ENCODE peak calls at places on chromosomes 1 and 21, in eight cellular contexts. One of them, this sample, is unnamed.

GRCh38 chr21:23874271-23874670 is 1733.0 kb downstream of the MRPL39 start:
- DNase-seq in tibial nerve: no peak
- DNase-seq in heart left ventricle: no peak
- DNase-seq in ureter: no peak
- DNase-seq in NCI-H2081: no peak
- DNase-seq in posterior vena cava: no peak
- DNase-seq in activated CD4-positive, alpha-beta T cell treated with anti-CD3 and anti-CD28 coated beads, Interleukin-2, amount 50 U/mL, for 24 hours: no peak
- DNase-seq in DMS153: no peak
- DNase-seq in this sample: no peak

GRCh38 chr1:116478621-116479020 is 92.2 kb downstream of the CD58 start:
- DNase-seq in tibial nerve: no peak
- DNase-seq in heart left ventricle: no peak
- DNase-seq in ureter: no peak
- DNase-seq in NCI-H2081: no peak
- DNase-seq in posterior vena cava: no peak
- DNase-seq in activated CD4-positive, alpha-beta T cell treated with anti-CD3 and anti-CD28 coated beads, Interleukin-2, amount 50 U/mL, for 24 hours: no peak
- DNase-seq in DMS153: no peak
- DNase-seq in this sample: no peak

GRCh38 chr1:111471012-111471411 is 2.8 kb upstream of the C1orf162 start:
- DNase-seq in tibial nerve: no peak
- DNase-seq in heart left ventricle: peak; percentile 51
- DNase-seq in ureter: no peak
- DNase-seq in NCI-H2081: no peak
- DNase-seq in posterior vena cava: no peak
- DNase-seq in activated CD4-positive, alpha-beta T cell treated with anti-CD3 and anti-CD28 coated beads, Interleukin-2, amount 50 U/mL, for 24 hours: peak; percentile 39
- DNase-seq in DMS153: no peak
- DNase-seq in this sample: peak; percentile 36

GRCh38 chr1:184685116-184685515 is 69.5 kb downstream of the EDEM3 start:
- DNase-seq in tibial nerve: no peak
- DNase-seq in heart left ventricle: no peak
- DNase-seq in ureter: no peak
- DNase-seq in NCI-H2081: no peak
- DNase-seq in posterior vena cava: no peak
- DNase-seq in activated CD4-positive, alpha-beta T cell treated with anti-CD3 and anti-CD28 coated beads, Interleukin-2, amount 50 U/mL, for 24 hours: no peak
- DNase-seq in DMS153: no peak
- DNase-seq in this sample: no peak

GRCh38 chr21:44420416-44421205 is 34.7 kb upstream of the LRRC3 start:
- DNase-seq in tibial nerve: no peak
- DNase-seq in heart left ventricle: no peak
- DNase-seq in ureter: peak; percentile 24
- DNase-seq in NCI-H2081: no peak
- DNase-seq in posterior vena cava: peak; percentile 45
- DNase-seq in activated CD4-positive, alpha-beta T cell treated with anti-CD3 and anti-CD28 coated beads, Interleukin-2, amount 50 U/mL, for 24 hours: no peak
- DNase-seq in DMS153: no peak
- DNase-seq in this sample: peak; percentile 7

GRCh38 chr1:39672551-39672947 is 642 bp upstream of the NT5C1A start:
- DNase-seq in tibial nerve: no peak
- DNase-seq in heart left ventricle: no peak
- DNase-seq in ureter: no peak
- DNase-seq in NCI-H2081: no peak
- DNase-seq in posterior vena cava: no peak
- DNase-seq in activated CD4-positive, alpha-beta T cell treated with anti-CD3 and anti-CD28 coated beads, Interleukin-2, amount 50 U/mL, for 24 hours: no peak
- DNase-seq in DMS153: no peak
- DNase-seq in this sample: no peak

GRCh38 chr1:1941868-1942752 is 23.0 kb upstream of the TMEM52 start:
- DNase-seq in tibial nerve: no peak
- DNase-seq in heart left ventricle: no peak
- DNase-seq in ureter: no peak
- DNase-seq in NCI-H2081: no peak
- DNase-seq in posterior vena cava: peak; percentile 77
- DNase-seq in activated CD4-positive, alpha-beta T cell treated with anti-CD3 and anti-CD28 coated beads, Interleukin-2, amount 50 U/mL, for 24 hours: no peak
- DNase-seq in DMS153: no peak
- DNase-seq in this sample: peak; percentile 27

GRCh38 chr21:35940074-35940927 is 120.0 kb downstream of the SETD4 start:
- DNase-seq in tibial nerve: peak; percentile 25
- DNase-seq in heart left ventricle: peak; percentile 44
- DNase-seq in ureter: peak; percentile 59
- DNase-seq in NCI-H2081: peak; percentile 50
- DNase-seq in posterior vena cava: no peak
- DNase-seq in activated CD4-positive, alpha-beta T cell treated with anti-CD3 and anti-CD28 coated beads, Interleukin-2, amount 50 U/mL, for 24 hours: no peak
- DNase-seq in DMS153: peak; percentile 79
- DNase-seq in this sample: peak; percentile 36

GRCh38 chr1:11068556-11069232 is 8.9 kb upstream of the SRM start:
- DNase-seq in tibial nerve: no peak
- DNase-seq in heart left ventricle: no peak
- DNase-seq in ureter: peak; percentile 1
- DNase-seq in NCI-H2081: no peak
- DNase-seq in posterior vena cava: peak; percentile 59
- DNase-seq in activated CD4-positive, alpha-beta T cell treated with anti-CD3 and anti-CD28 coated beads, Interleukin-2, amount 50 U/mL, for 24 hours: no peak
- DNase-seq in DMS153: no peak
- DNase-seq in this sample: no peak

GRCh38 chr21:28605138-28605537 is 387.5 kb downstream of the LTN1 start:
- DNase-seq in tibial nerve: no peak
- DNase-seq in heart left ventricle: no peak
- DNase-seq in ureter: no peak
- DNase-seq in NCI-H2081: no peak
- DNase-seq in posterior vena cava: no peak
- DNase-seq in activated CD4-positive, alpha-beta T cell treated with anti-CD3 and anti-CD28 coated beads, Interleukin-2, amount 50 U/mL, for 24 hours: no peak
- DNase-seq in DMS153: no peak
- DNase-seq in this sample: no peak

GRCh38 chr21:42261832-42262200 is 42.9 kb downstream of the ABCG1 start:
- DNase-seq in tibial nerve: no peak
- DNase-seq in heart left ventricle: no peak
- DNase-seq in ureter: no peak
- DNase-seq in NCI-H2081: no peak
- DNase-seq in posterior vena cava: no peak
- DNase-seq in activated CD4-positive, alpha-beta T cell treated with anti-CD3 and anti-CD28 coated beads, Interleukin-2, amount 50 U/mL, for 24 hours: no peak
- DNase-seq in DMS153: peak; percentile 11
- DNase-seq in this sample: no peak

GRCh38 chr21:37430184-37430821 is 63.7 kb downstream of the DYRK1A start:
- DNase-seq in tibial nerve: no peak
- DNase-seq in heart left ventricle: no peak
- DNase-seq in ureter: no peak
- DNase-seq in NCI-H2081: no peak
- DNase-seq in posterior vena cava: no peak
- DNase-seq in activated CD4-positive, alpha-beta T cell treated with anti-CD3 and anti-CD28 coated beads, Interleukin-2, amount 50 U/mL, for 24 hours: no peak
- DNase-seq in DMS153: no peak
- DNase-seq in this sample: no peak

GRCh38 chr21:36551731-36552457 is 72.0 kb upstream of the CLDN14 start:
- DNase-seq in tibial nerve: no peak
- DNase-seq in heart left ventricle: no peak
- DNase-seq in ureter: no peak
- DNase-seq in NCI-H2081: no peak
- DNase-seq in posterior vena cava: no peak
- DNase-seq in activated CD4-positive, alpha-beta T cell treated with anti-CD3 and anti-CD28 coated beads, Interleukin-2, amount 50 U/mL, for 24 hours: no peak
- DNase-seq in DMS153: no peak
- DNase-seq in this sample: no peak

GRCh38 chr1:98028800-98029199 is 108.0 kb upstream of the DPYD start:
- DNase-seq in tibial nerve: no peak
- DNase-seq in heart left ventricle: no peak
- DNase-seq in ureter: no peak
- DNase-seq in NCI-H2081: no peak
- DNase-seq in posterior vena cava: no peak
- DNase-seq in activated CD4-positive, alpha-beta T cell treated with anti-CD3 and anti-CD28 coated beads, Interleukin-2, amount 50 U/mL, for 24 hours: no peak
- DNase-seq in DMS153: no peak
- DNase-seq in this sample: no peak

GRCh38 chr1:176058686-176059085 is 148.4 kb downstream of the COP1 start:
- DNase-seq in tibial nerve: no peak
- DNase-seq in heart left ventricle: no peak
- DNase-seq in ureter: no peak
- DNase-seq in NCI-H2081: no peak
- DNase-seq in posterior vena cava: no peak
- DNase-seq in activated CD4-positive, alpha-beta T cell treated with anti-CD3 and anti-CD28 coated beads, Interleukin-2, amount 50 U/mL, for 24 hours: no peak
- DNase-seq in DMS153: no peak
- DNase-seq in this sample: no peak

GRCh38 chr1:56286956-56287355 is 292.4 kb downstream of the PLPP3 start:
- DNase-seq in tibial nerve: no peak
- DNase-seq in heart left ventricle: no peak
- DNase-seq in ureter: no peak
- DNase-seq in NCI-H2081: no peak
- DNase-seq in posterior vena cava: no peak
- DNase-seq in activated CD4-positive, alpha-beta T cell treated with anti-CD3 and anti-CD28 coated beads, Interleukin-2, amount 50 U/mL, for 24 hours: no peak
- DNase-seq in DMS153: no peak
- DNase-seq in this sample: no peak

GRCh38 chr1:6473974-6474814 is 8.2 kb upstream of the TNFRSF25 start:
- DNase-seq in tibial nerve: no peak
- DNase-seq in heart left ventricle: no peak
- DNase-seq in ureter: no peak
- DNase-seq in NCI-H2081: peak; percentile 93
- DNase-seq in posterior vena cava: no peak
- DNase-seq in activated CD4-positive, alpha-beta T cell treated with anti-CD3 and anti-CD28 coated beads, Interleukin-2, amount 50 U/mL, for 24 hours: no peak
- DNase-seq in DMS153: peak; percentile 82
- DNase-seq in this sample: no peak

GRCh38 chr21:28516011-28516410 is 476.7 kb downstream of the LTN1 start:
- DNase-seq in tibial nerve: no peak
- DNase-seq in heart left ventricle: no peak
- DNase-seq in ureter: no peak
- DNase-seq in NCI-H2081: no peak
- DNase-seq in posterior vena cava: no peak
- DNase-seq in activated CD4-positive, alpha-beta T cell treated with anti-CD3 and anti-CD28 coated beads, Interleukin-2, amount 50 U/mL, for 24 hours: no peak
- DNase-seq in DMS153: no peak
- DNase-seq in this sample: no peak

GRCh38 chr1:48930011-48930410 is 153.3 kb upstream of the BEND5 start:
- DNase-seq in tibial nerve: no peak
- DNase-seq in heart left ventricle: no peak
- DNase-seq in ureter: no peak
- DNase-seq in NCI-H2081: no peak
- DNase-seq in posterior vena cava: no peak
- DNase-seq in activated CD4-positive, alpha-beta T cell treated with anti-CD3 and anti-CD28 coated beads, Interleukin-2, amount 50 U/mL, for 24 hours: no peak
- DNase-seq in DMS153: no peak
- DNase-seq in this sample: no peak

GRCh38 chr1:8176279-8176678 is 141.6 kb upstream of the SLC45A1 start:
- DNase-seq in tibial nerve: no peak
- DNase-seq in heart left ventricle: no peak
- DNase-seq in ureter: no peak
- DNase-seq in NCI-H2081: no peak
- DNase-seq in posterior vena cava: no peak
- DNase-seq in activated CD4-positive, alpha-beta T cell treated with anti-CD3 and anti-CD28 coated beads, Interleukin-2, amount 50 U/mL, for 24 hours: no peak
- DNase-seq in DMS153: no peak
- DNase-seq in this sample: no peak

GRCh38 chr1:203776636-203777035 is 11.7 kb downstream of the LAX1 start:
- DNase-seq in tibial nerve: no peak
- DNase-seq in heart left ventricle: no peak
- DNase-seq in ureter: no peak
- DNase-seq in NCI-H2081: no peak
- DNase-seq in posterior vena cava: no peak
- DNase-seq in activated CD4-positive, alpha-beta T cell treated with anti-CD3 and anti-CD28 coated beads, Interleukin-2, amount 50 U/mL, for 24 hours: no peak
- DNase-seq in DMS153: no peak
- DNase-seq in this sample: no peak

GRCh38 chr1:21334214-21335087 is 44.2 kb upstream of the ECE1 start:
- DNase-seq in tibial nerve: peak; percentile 61
- DNase-seq in heart left ventricle: peak; percentile 77
- DNase-seq in ureter: peak; percentile 81
- DNase-seq in NCI-H2081: no peak
- DNase-seq in posterior vena cava: peak; percentile 94
- DNase-seq in activated CD4-positive, alpha-beta T cell treated with anti-CD3 and anti-CD28 coated beads, Interleukin-2, amount 50 U/mL, for 24 hours: peak; percentile 67
- DNase-seq in DMS153: peak; percentile 94
- DNase-seq in this sample: peak; percentile 70

GRCh38 chr1:18513995-18514394 is 33.3 kb downstream of the KLHDC7A start:
- DNase-seq in tibial nerve: no peak
- DNase-seq in heart left ventricle: no peak
- DNase-seq in ureter: no peak
- DNase-seq in NCI-H2081: no peak
- DNase-seq in posterior vena cava: no peak
- DNase-seq in activated CD4-positive, alpha-beta T cell treated with anti-CD3 and anti-CD28 coated beads, Interleukin-2, amount 50 U/mL, for 24 hours: no peak
- DNase-seq in DMS153: no peak
- DNase-seq in this sample: no peak

GRCh38 chr1:202697038-202697437 is 13.2 kb downstream of the SYT2 start:
- DNase-seq in tibial nerve: no peak
- DNase-seq in heart left ventricle: no peak
- DNase-seq in ureter: no peak
- DNase-seq in NCI-H2081: no peak
- DNase-seq in posterior vena cava: no peak
- DNase-seq in activated CD4-positive, alpha-beta T cell treated with anti-CD3 and anti-CD28 coated beads, Interleukin-2, amount 50 U/mL, for 24 hours: no peak
- DNase-seq in DMS153: no peak
- DNase-seq in this sample: no peak

GRCh38 chr1:165954940-165955339 is 127.5 kb downstream of the UCK2 start:
- DNase-seq in tibial nerve: no peak
- DNase-seq in heart left ventricle: peak; percentile 49
- DNase-seq in ureter: no peak
- DNase-seq in NCI-H2081: no peak
- DNase-seq in posterior vena cava: no peak
- DNase-seq in activated CD4-positive, alpha-beta T cell treated with anti-CD3 and anti-CD28 coated beads, Interleukin-2, amount 50 U/mL, for 24 hours: no peak
- DNase-seq in DMS153: no peak
- DNase-seq in this sample: no peak

GRCh38 chr1:99682291-99682751 is 36.4 kb downstream of the PALMD start:
- DNase-seq in tibial nerve: no peak
- DNase-seq in heart left ventricle: no peak
- DNase-seq in ureter: no peak
- DNase-seq in NCI-H2081: no peak
- DNase-seq in posterior vena cava: no peak
- DNase-seq in activated CD4-positive, alpha-beta T cell treated with anti-CD3 and anti-CD28 coated beads, Interleukin-2, amount 50 U/mL, for 24 hours: no peak
- DNase-seq in DMS153: no peak
- DNase-seq in this sample: no peak

GRCh38 chr1:160371346-160371631 is 4.4 kb downstream of the NHLH1 start:
- DNase-seq in tibial nerve: no peak
- DNase-seq in heart left ventricle: no peak
- DNase-seq in ureter: no peak
- DNase-seq in NCI-H2081: no peak
- DNase-seq in posterior vena cava: no peak
- DNase-seq in activated CD4-positive, alpha-beta T cell treated with anti-CD3 and anti-CD28 coated beads, Interleukin-2, amount 50 U/mL, for 24 hours: no peak
- DNase-seq in DMS153: no peak
- DNase-seq in this sample: no peak

GRCh38 chr1:33445108-33445507 is 14.2 kb upstream of the PHC2 start:
- DNase-seq in tibial nerve: no peak
- DNase-seq in heart left ventricle: no peak
- DNase-seq in ureter: no peak
- DNase-seq in NCI-H2081: no peak
- DNase-seq in posterior vena cava: no peak
- DNase-seq in activated CD4-positive, alpha-beta T cell treated with anti-CD3 and anti-CD28 coated beads, Interleukin-2, amount 50 U/mL, for 24 hours: no peak
- DNase-seq in DMS153: no peak
- DNase-seq in this sample: no peak

GRCh38 chr1:18794561-18794960 is 64.9 kb downstream of the TAS1R2 start:
- DNase-seq in tibial nerve: no peak
- DNase-seq in heart left ventricle: no peak
- DNase-seq in ureter: no peak
- DNase-seq in NCI-H2081: no peak
- DNase-seq in posterior vena cava: no peak
- DNase-seq in activated CD4-positive, alpha-beta T cell treated with anti-CD3 and anti-CD28 coated beads, Interleukin-2, amount 50 U/mL, for 24 hours: no peak
- DNase-seq in DMS153: no peak
- DNase-seq in this sample: no peak

GRCh38 chr1:107776898-107777663 is 187.9 kb downstream of the VAV3 start:
- DNase-seq in tibial nerve: no peak
- DNase-seq in heart left ventricle: no peak
- DNase-seq in ureter: no peak
- DNase-seq in NCI-H2081: no peak
- DNase-seq in posterior vena cava: no peak
- DNase-seq in activated CD4-positive, alpha-beta T cell treated with anti-CD3 and anti-CD28 coated beads, Interleukin-2, amount 50 U/mL, for 24 hours: no peak
- DNase-seq in DMS153: peak; percentile 71
- DNase-seq in this sample: no peak

GRCh38 chr1:42913426-42914091 is 45.1 kb downstream of the SLC2A1 start:
- DNase-seq in tibial nerve: no peak
- DNase-seq in heart left ventricle: no peak
- DNase-seq in ureter: peak; percentile 69
- DNase-seq in NCI-H2081: peak; percentile 64
- DNase-seq in posterior vena cava: no peak
- DNase-seq in activated CD4-positive, alpha-beta T cell treated with anti-CD3 and anti-CD28 coated beads, Interleukin-2, amount 50 U/mL, for 24 hours: peak; percentile 65
- DNase-seq in DMS153: peak; percentile 59
- DNase-seq in this sample: no peak